ENCODE peak calls at places on chromosomes 6 and 20, in nine cellular contexts. One of them, this sample, is unnamed. For H3K4me1, the result is how much of the 10 kb centered on the place peaks cover.

GRCh38 chr6:11459002-11459658 is 78.4 kb upstream of the TMEM170B start:
- DNase-seq in HCT116: no peak
- DNase-seq in neuronal stem cell: no peak
- DNase-seq in fibroblast of lung: no peak
- DNase-seq in PC-3: no peak
- DNase-seq in IMR-90: no peak
- DNase-seq in GM23248: no peak
- DNase-seq in mesenchymal stem cell: no peak
- DNase-seq in endodermal cell: no peak
- DNase-seq in this sample: peak

GRCh38 chr6:42727627-42728026 is 5.2 kb upstream of the PRPH2 start:
- DNase-seq in endodermal cell: no peak
- DNase-seq in fibroblast of lung: no peak
- DNase-seq in GM23248: peak
- DNase-seq in mesenchymal stem cell: no peak
- DNase-seq in HCT116: no peak
- DNase-seq in IMR-90: no peak
- DNase-seq in neuronal stem cell: no peak
- DNase-seq in PC-3: no peak
- DNase-seq in this sample: no peak

GRCh38 chr20:33569290-33570094 is 79.6 kb downstream of the CBFA2T2 start:
- DNase-seq in mesenchymal stem cell: no peak
- DNase-seq in endodermal cell: no peak
- DNase-seq in HCT116: no peak
- DNase-seq in GM23248: no peak
- DNase-seq in PC-3: no peak
- DNase-seq in neuronal stem cell: no peak
- DNase-seq in fibroblast of lung: no peak
- DNase-seq in IMR-90: no peak
- DNase-seq in this sample: peak

GRCh38 chr6:136317023-136317649 is 27.5 kb upstream of the BCLAF1 start:
- DNase-seq in endodermal cell: peak
- DNase-seq in neuronal stem cell: peak
- DNase-seq in HCT116: peak
- DNase-seq in PC-3: peak
- DNase-seq in GM23248: peak
- DNase-seq in IMR-90: peak
- DNase-seq in mesenchymal stem cell: peak
- DNase-seq in fibroblast of lung: peak
- DNase-seq in this sample: peak

GRCh38 chr6:104326173-104327001 is 533.3 kb downstream of the HACE1 start:
- DNase-seq in neuronal stem cell: no peak
- DNase-seq in mesenchymal stem cell: peak
- DNase-seq in fibroblast of lung: peak
- DNase-seq in HCT116: no peak
- DNase-seq in IMR-90: no peak
- DNase-seq in PC-3: peak
- DNase-seq in endodermal cell: peak
- DNase-seq in GM23248: peak
- DNase-seq in this sample: peak

GRCh38 chr20:37228111-37228510 is 33.5 kb downstream of the GHRH start:
- DNase-seq in mesenchymal stem cell: no peak
- DNase-seq in GM23248: peak
- DNase-seq in endodermal cell: no peak
- DNase-seq in fibroblast of lung: peak
- DNase-seq in IMR-90: no peak
- DNase-seq in neuronal stem cell: no peak
- DNase-seq in HCT116: no peak
- DNase-seq in PC-3: no peak
- DNase-seq in this sample: no peak

GRCh38 chr6:75326557-75327258 is 42.1 kb upstream of the TMEM30A start:
- DNase-seq in endodermal cell: no peak
- DNase-seq in mesenchymal stem cell: peak
- DNase-seq in neuronal stem cell: peak
- DNase-seq in IMR-90: peak
- DNase-seq in PC-3: peak
- DNase-seq in HCT116: no peak
- DNase-seq in GM23248: peak
- DNase-seq in fibroblast of lung: no peak
- DNase-seq in this sample: peak

GRCh38 chr6:89574860-89575561 is 63.5 kb downstream of the LYRM2 start:
- DNase-seq in IMR-90: no peak
- DNase-seq in GM23248: no peak
- DNase-seq in neuronal stem cell: no peak
- DNase-seq in HCT116: no peak
- DNase-seq in mesenchymal stem cell: no peak
- DNase-seq in fibroblast of lung: no peak
- DNase-seq in endodermal cell: no peak
- DNase-seq in PC-3: peak
- DNase-seq in this sample: no peak

GRCh38 chr6:104855507-104855906 is 4.2 kb downstream of the HACE1 start:
- DNase-seq in IMR-90: peak
- DNase-seq in mesenchymal stem cell: peak
- DNase-seq in fibroblast of lung: peak
- DNase-seq in endodermal cell: no peak
- DNase-seq in PC-3: peak
- DNase-seq in GM23248: peak
- DNase-seq in neuronal stem cell: no peak
- DNase-seq in HCT116: no peak
- DNase-seq in this sample: no peak

GRCh38 chr6:157808405-157808950 is 14.6 kb upstream of the SNX9 start:
- DNase-seq in mesenchymal stem cell: no peak
- DNase-seq in endodermal cell: no peak
- DNase-seq in HCT116: no peak
- DNase-seq in neuronal stem cell: no peak
- DNase-seq in IMR-90: no peak
- DNase-seq in fibroblast of lung: no peak
- DNase-seq in PC-3: no peak
- DNase-seq in GM23248: no peak
- DNase-seq in this sample: no peak

GRCh38 chr6:161694995-161695394 is 421.1 kb upstream of the AGPAT4 start:
- DNase-seq in mesenchymal stem cell: peak
- DNase-seq in IMR-90: no peak
- DNase-seq in neuronal stem cell: no peak
- DNase-seq in fibroblast of lung: peak
- DNase-seq in PC-3: peak
- DNase-seq in HCT116: peak
- DNase-seq in GM23248: peak
- DNase-seq in endodermal cell: peak
- DNase-seq in this sample: peak

GRCh38 chr20:4415281-4415680 is 306.4 kb upstream of the PRND start:
- DNase-seq in HCT116: no peak
- DNase-seq in mesenchymal stem cell: no peak
- DNase-seq in neuronal stem cell: no peak
- DNase-seq in GM23248: no peak
- DNase-seq in IMR-90: no peak
- DNase-seq in PC-3: no peak
- DNase-seq in endodermal cell: no peak
- DNase-seq in fibroblast of lung: no peak
- DNase-seq in this sample: no peak

GRCh38 chr6:120378582-120379220 is 955.6 kb downstream of the TBC1D32 start:
- DNase-seq in IMR-90: no peak
- DNase-seq in PC-3: peak
- DNase-seq in neuronal stem cell: no peak
- DNase-seq in HCT116: peak
- DNase-seq in GM23248: peak
- DNase-seq in fibroblast of lung: peak
- DNase-seq in mesenchymal stem cell: peak
- DNase-seq in endodermal cell: no peak
- DNase-seq in this sample: peak

GRCh38 chr6:54899986-54900385 is 53.4 kb downstream of the FAM83B start:
- DNase-seq in endodermal cell: no peak
- DNase-seq in HCT116: no peak
- DNase-seq in neuronal stem cell: no peak
- DNase-seq in mesenchymal stem cell: no peak
- DNase-seq in GM23248: no peak
- DNase-seq in fibroblast of lung: no peak
- DNase-seq in PC-3: no peak
- DNase-seq in IMR-90: no peak
- DNase-seq in this sample: no peak

GRCh38 chr6:165665384-165665672 is 2.3 kb upstream of the PDE10A start:
- DNase-seq in fibroblast of lung: no peak
- DNase-seq in IMR-90: no peak
- DNase-seq in GM23248: no peak
- DNase-seq in neuronal stem cell: no peak
- DNase-seq in PC-3: no peak
- DNase-seq in mesenchymal stem cell: no peak
- DNase-seq in HCT116: no peak
- DNase-seq in endodermal cell: no peak
- DNase-seq in this sample: no peak

GRCh38 chr6:119604124-119604523 is 254.6 kb upstream of the MAN1A1 start:
- DNase-seq in mesenchymal stem cell: no peak
- DNase-seq in endodermal cell: no peak
- DNase-seq in fibroblast of lung: no peak
- DNase-seq in neuronal stem cell: no peak
- DNase-seq in GM23248: no peak
- DNase-seq in IMR-90: no peak
- DNase-seq in PC-3: no peak
- DNase-seq in HCT116: no peak
- DNase-seq in this sample: no peak

GRCh38 chr6:133749427-133749826 is 139.5 kb upstream of the TCF21 start:
- DNase-seq in fibroblast of lung: no peak
- DNase-seq in PC-3: no peak
- DNase-seq in neuronal stem cell: no peak
- DNase-seq in IMR-90: no peak
- DNase-seq in endodermal cell: no peak
- DNase-seq in HCT116: no peak
- DNase-seq in mesenchymal stem cell: no peak
- DNase-seq in GM23248: no peak
- DNase-seq in this sample: no peak

DNA sequence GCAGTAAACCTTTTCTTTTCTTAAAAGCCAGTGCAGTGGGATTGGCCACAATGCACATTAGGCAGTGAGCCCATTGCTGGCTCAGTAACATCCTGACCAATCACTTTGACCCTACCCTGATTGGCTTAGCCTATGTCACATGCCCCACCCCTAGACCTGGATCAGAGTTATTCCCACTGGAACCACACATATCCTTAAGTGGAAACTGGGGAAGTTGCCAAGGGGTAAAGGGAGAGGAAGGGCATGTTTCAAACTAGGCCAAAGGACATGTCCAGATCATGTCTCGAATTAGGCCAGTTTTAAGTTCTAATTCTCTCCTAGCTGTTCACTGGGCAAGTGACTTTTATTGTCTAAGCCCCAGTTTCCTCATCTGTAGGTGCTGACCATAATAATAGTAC is 69.3 kb downstream of the LY86 start:
- DNase-seq in mesenchymal stem cell: no peak
- DNase-seq in neuronal stem cell: no peak
- DNase-seq in endodermal cell: no peak
- DNase-seq in GM23248: no peak
- DNase-seq in IMR-90: no peak
- DNase-seq in fibroblast of lung: no peak
- DNase-seq in HCT116: no peak
- DNase-seq in PC-3: no peak
- DNase-seq in this sample: no peak
- H3K4me1 ChIP-seq in mesenchymal stem cell: under half
- H3K4me1 ChIP-seq in neuronal stem cell: under half
- H3K4me1 ChIP-seq in endodermal cell: under half
- H3K4me1 ChIP-seq in GM23248: under half
- H3K4me1 ChIP-seq in IMR-90: under half
- H3K4me1 ChIP-seq in fibroblast of lung: under half
- H3K4me1 ChIP-seq in HCT116: under half
- H3K4me1 ChIP-seq in PC-3: under half
- H3K4me1 ChIP-seq in this sample: under half

DNA sequence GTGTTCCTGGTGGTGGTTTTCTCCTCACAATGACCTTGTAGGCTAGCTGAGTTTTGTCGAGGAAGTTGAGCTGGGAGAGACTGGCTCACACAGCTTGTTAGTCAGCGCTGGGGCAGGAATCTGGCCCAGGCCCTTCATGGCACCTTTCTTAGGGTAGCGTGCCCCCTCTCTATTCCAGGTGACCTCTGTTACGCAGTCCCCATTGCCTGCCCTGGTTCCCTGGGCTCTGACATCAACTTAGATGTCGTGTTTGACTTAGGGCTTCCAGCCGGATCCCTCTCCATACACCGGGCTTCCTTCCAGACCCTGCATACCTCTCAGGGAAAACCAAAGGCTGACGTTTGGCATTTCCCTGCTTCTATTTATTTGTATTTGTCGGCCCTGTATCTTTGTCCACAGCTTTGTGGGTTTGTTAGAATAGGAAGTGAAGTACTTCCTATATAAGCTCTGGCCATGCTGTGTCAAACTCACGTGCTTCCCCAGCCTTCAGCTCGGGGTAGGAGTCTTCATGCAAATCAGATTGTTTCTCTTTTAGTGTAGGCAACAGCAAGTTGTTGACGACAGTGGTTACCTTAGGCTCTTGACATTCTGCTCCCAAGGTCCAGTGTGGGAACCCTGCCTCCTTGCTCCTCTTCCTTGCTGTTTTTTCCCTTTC is 12.8 kb downstream of the IGF2R start:
- DNase-seq in PC-3: no peak
- DNase-seq in mesenchymal stem cell: peak
- DNase-seq in IMR-90: peak
- DNase-seq in neuronal stem cell: no peak
- DNase-seq in fibroblast of lung: peak
- DNase-seq in HCT116: no peak
- DNase-seq in endodermal cell: no peak
- DNase-seq in GM23248: peak
- DNase-seq in this sample: no peak
- H3K27ac ChIP-seq in PC-3: no peak
- H3K27ac ChIP-seq in mesenchymal stem cell: peak
- H3K27ac ChIP-seq in IMR-90: peak
- H3K27ac ChIP-seq in neuronal stem cell: no peak
- H3K27ac ChIP-seq in fibroblast of lung: peak
- H3K27ac ChIP-seq in HCT116: no peak
- H3K27ac ChIP-seq in endodermal cell: no peak
- H3K27ac ChIP-seq in GM23248: no peak
- H3K27ac ChIP-seq in this sample: no peak

GRCh38 chr20:48007356-48007755 is 222.1 kb upstream of the SULF2 start:
- DNase-seq in endodermal cell: no peak
- DNase-seq in IMR-90: no peak
- DNase-seq in HCT116: no peak
- DNase-seq in fibroblast of lung: no peak
- DNase-seq in PC-3: no peak
- DNase-seq in neuronal stem cell: no peak
- DNase-seq in mesenchymal stem cell: no peak
- DNase-seq in GM23248: no peak
- DNase-seq in this sample: no peak
- H3K9ac ChIP-seq in endodermal cell: no peak
- H3K9ac ChIP-seq in IMR-90: no peak
- H3K9ac ChIP-seq in HCT116: no peak
- H3K9ac ChIP-seq in fibroblast of lung: no peak
- H3K9ac ChIP-seq in PC-3: no peak
- H3K9ac ChIP-seq in neuronal stem cell: no peak
- H3K9ac ChIP-seq in mesenchymal stem cell: no peak
- H3K9ac ChIP-seq in GM23248: no peak
- H3K9ac ChIP-seq in this sample: no peak

GRCh38 chr20:44074252-44075151 is 112.5 kb downstream of the JPH2 start:
- DNase-seq in endodermal cell: no peak
- DNase-seq in IMR-90: peak
- DNase-seq in HCT116: no peak
- DNase-seq in fibroblast of lung: peak
- DNase-seq in PC-3: peak
- DNase-seq in neuronal stem cell: no peak
- DNase-seq in mesenchymal stem cell: peak
- DNase-seq in GM23248: peak
- DNase-seq in this sample: no peak
- H3K4me1 ChIP-seq in endodermal cell: under half
- H3K4me1 ChIP-seq in IMR-90: under half
- H3K4me1 ChIP-seq in HCT116: under half
- H3K4me1 ChIP-seq in fibroblast of lung: under half
- H3K4me1 ChIP-seq in PC-3: under half
- H3K4me1 ChIP-seq in neuronal stem cell: under half
- H3K4me1 ChIP-seq in mesenchymal stem cell: under half
- H3K4me1 ChIP-seq in GM23248: under half
- H3K4me1 ChIP-seq in this sample: under half

GRCh38 chr6:137805622-137806021 is 61.4 kb upstream of the TNFAIP3 start:
- DNase-seq in PC-3: no peak
- DNase-seq in IMR-90: no peak
- DNase-seq in GM23248: no peak
- DNase-seq in HCT116: no peak
- DNase-seq in mesenchymal stem cell: peak
- DNase-seq in fibroblast of lung: no peak
- DNase-seq in neuronal stem cell: no peak
- DNase-seq in endodermal cell: no peak
- DNase-seq in this sample: no peak
- H3K27ac ChIP-seq in PC-3: no peak
- H3K27ac ChIP-seq in IMR-90: no peak
- H3K27ac ChIP-seq in GM23248: no peak
- H3K27ac ChIP-seq in HCT116: no peak
- H3K27ac ChIP-seq in mesenchymal stem cell: no peak
- H3K27ac ChIP-seq in fibroblast of lung: no peak
- H3K27ac ChIP-seq in neuronal stem cell: no peak
- H3K27ac ChIP-seq in endodermal cell: no peak
- H3K27ac ChIP-seq in this sample: no peak

This sample was measured in neural progenitor cell.